ENCODE peak calls at places on chromosomes 16 and 17, in four cellular contexts. D is lower lobe of right lung, E is Ammon's horn, P is HEK293T. C is an unnamed sample.

GRCh38 chr16:4488486-4488967 is 12.3 kb downstream of the HMOX2 start:
- DNase-seq in D (no peak), E (no peak), P (no peak), C (no peak)

GRCh38 chr16:72198021-72198420 is 26.1 kb upstream of the PMFBP1 start:
- DNase-seq in D (no peak), E (peak), P (no peak), C (peak)

GRCh38 chr16:86886651-86887050 is 308.3 kb downstream of the FOXL1 start:
- DNase-seq in D (no peak), E (no peak), P (no peak), C (no peak)

GRCh38 chr17:48577946-48578615 is at the start of gene HOXB4:
- DNase-seq in D (peak), E (no peak), P (no peak), C (no peak)

GRCh38 chr17:35766903-35767510 is 6.3 kb downstream of the C17orf50 start:
- DNase-seq in D (no peak), E (peak), P (no peak), C (peak)

GRCh38 chr17:11996722-11997146 is 541 bp downstream of the ZNF18 start:
- DNase-seq in D (no peak), E (peak), P (peak), C (peak)

GRCh38 chr16:12020007-12020406 is 43.5 kb downstream of the SNX29 start:
- DNase-seq in D (no peak), E (no peak), P (no peak), C (no peak)

GRCh38 chr16:78310990-78311561 is 211.6 kb downstream of the WWOX start:
- DNase-seq in D (no peak), E (no peak), P (no peak), C (no peak)

GRCh38 chr16:75506107-75506506 is 10.9 kb upstream of the CHST6 start:
- DNase-seq in D (no peak), E (no peak), P (no peak), C (no peak)

GRCh38 chr17:80751460-80752368 is 207.1 kb downstream of the RPTOR start:
- DNase-seq in D (no peak), E (peak), P (no peak), C (no peak)

GRCh38 chr17:1977583-1978395 is 47.3 kb downstream of the RTN4RL1 start:
- DNase-seq in D (no peak), E (no peak), P (no peak), C (no peak)

C was measured in SK-MEL-5.